ENCODE peak calls at places on chromosomes 6 and 20, in seven cellular contexts. D, T, R, M, V, W and G are unnamed samples.

GRCh38 chr20:48631114-48632016 is 196.4 kb downstream of the PREX1 start:
- DNase-seq in M (no peak), V (no peak), D (no peak), T (no peak), R (peak), W (no peak), G (no peak)

GRCh38 chr6:122530440-122531046 is 58.9 kb upstream of the SERINC1 start:
- DNase-seq in W (peak), M (peak), T (peak), R (peak), D (no peak), V (peak), G (peak)

GRCh38 chr6:3031857-3032256 is 32.2 kb downstream of the NQO2 start:
- DNase-seq in V (peak), M (no peak), D (no peak), T (no peak), R (no peak), W (no peak), G (no peak)

GRCh38 chr6:20877008-20877937 is 343.0 kb downstream of the CDKAL1 start:
- DNase-seq in M (peak), V (peak), T (no peak), W (peak), R (peak), D (no peak), G (peak)

GRCh38 chr20:38723069-38723981 is 961 bp upstream of the SLC32A1 start:
- DNase-seq in M (no peak), R (no peak), D (no peak), V (no peak), T (no peak), W (no peak), G (no peak)

GRCh38 chr20:19944772-19945459 is 72.2 kb upstream of the NAA20 start:
- DNase-seq in W (no peak), V (no peak), D (no peak), R (peak), T (no peak), M (no peak), G (no peak)

GRCh38 chr6:139932671-139933070 is 558.2 kb upstream of the CITED2 start:
- DNase-seq in R (no peak), T (no peak), M (no peak), V (no peak), W (no peak), D (no peak), G (no peak)

GRCh38 chr20:35616465-35617396 is 1.1 kb downstream of the SPAG4 start:
- DNase-seq in R (peak), W (peak), V (peak), D (peak), M (peak), T (peak), G (peak)

GRCh38 chr6:118965354-118965753 is 30.4 kb upstream of the MCM9 start:
- DNase-seq in M (no peak), T (no peak), R (no peak), V (no peak), D (no peak), W (peak), G (no peak)

GRCh38 chr6:8103726-8104125 is 1.4 kb upstream of the EEF1E1 start:
- DNase-seq in V (no peak), R (no peak), D (no peak), M (no peak), W (no peak), T (no peak), G (no peak)

GRCh38 chr20:36895036-36895435 is 19.1 kb downstream of the TLDC2 start:
- DNase-seq in M (no peak), D (no peak), T (no peak), W (no peak), V (no peak), R (no peak), G (no peak)

GRCh38 chr6:131470549-131470948 is 102.5 kb upstream of the ARG1 start:
- DNase-seq in W (peak), V (no peak), T (no peak), R (no peak), M (no peak), D (no peak), G (no peak)

GRCh38 chr20:52572687-52573086 is 381.1 kb upstream of the ZFP64 start:
- DNase-seq in W (peak), D (no peak), T (no peak), R (peak), M (no peak), V (no peak), G (no peak)

GRCh38 chr6:15569035-15569995 is 93.5 kb downstream of the DTNBP1 start:
- DNase-seq in M (no peak), T (no peak), D (no peak), W (no peak), V (no peak), R (no peak), G (no peak)